ENCODE peak calls at places on chromosome 12, in nine cellular contexts. One of them, this sample, is unnamed.

GRCh38 chr12:93198086-93198485 is 179.6 kb upstream of the NUDT4 start:
- DNase-seq in transverse colon: no peak
- DNase-seq in psoas muscle: peak; percentile 68
- DNase-seq in sigmoid colon: no peak
- DNase-seq in GM23248: peak; percentile 90
- DNase-seq in A549: peak; percentile 83
- DNase-seq in endothelial cell of umbilical vein: peak; percentile 22
- DNase-seq in heart right ventricle: no peak
- DNase-seq in neural progenitor cell: no peak
- DNase-seq in this sample: no peak

GRCh38 chr12:69101505-69101904 is 137.9 kb upstream of the CPSF6 start:
- DNase-seq in heart right ventricle: no peak
- DNase-seq in transverse colon: no peak
- DNase-seq in GM23248: no peak
- DNase-seq in psoas muscle: no peak
- DNase-seq in A549: peak; percentile 7
- DNase-seq in sigmoid colon: no peak
- DNase-seq in endothelial cell of umbilical vein: peak; percentile 11
- DNase-seq in neural progenitor cell: no peak
- DNase-seq in this sample: no peak

GRCh38 chr12:86826051-86826450 is 569.9 kb upstream of the MGAT4C start:
- DNase-seq in endothelial cell of umbilical vein: no peak
- DNase-seq in psoas muscle: no peak
- DNase-seq in transverse colon: no peak
- DNase-seq in neural progenitor cell: no peak
- DNase-seq in heart right ventricle: no peak
- DNase-seq in sigmoid colon: no peak
- DNase-seq in A549: no peak
- DNase-seq in GM23248: no peak
- DNase-seq in this sample: no peak

GRCh38 chr12:77352941-77353340 is 287.6 kb upstream of the E2F7 start:
- DNase-seq in psoas muscle: no peak
- DNase-seq in heart right ventricle: no peak
- DNase-seq in GM23248: peak; percentile 48
- DNase-seq in neural progenitor cell: no peak
- DNase-seq in transverse colon: no peak
- DNase-seq in sigmoid colon: no peak
- DNase-seq in endothelial cell of umbilical vein: peak; percentile 13
- DNase-seq in A549: no peak
- DNase-seq in this sample: no peak

GRCh38 chr12:65152012-65152411 is 17.4 kb upstream of the LEMD3 start:
- DNase-seq in neural progenitor cell: no peak
- DNase-seq in A549: no peak
- DNase-seq in endothelial cell of umbilical vein: no peak
- DNase-seq in GM23248: no peak
- DNase-seq in heart right ventricle: no peak
- DNase-seq in transverse colon: no peak
- DNase-seq in psoas muscle: no peak
- DNase-seq in sigmoid colon: no peak
- DNase-seq in this sample: peak; percentile 35

GRCh38 chr12:72230589-72230988 is 41.6 kb upstream of the TRHDE start:
- DNase-seq in heart right ventricle: no peak
- DNase-seq in A549: no peak
- DNase-seq in transverse colon: no peak
- DNase-seq in neural progenitor cell: no peak
- DNase-seq in psoas muscle: no peak
- DNase-seq in endothelial cell of umbilical vein: no peak
- DNase-seq in GM23248: peak; percentile 2
- DNase-seq in sigmoid colon: no peak
- DNase-seq in this sample: no peak

GRCh38 chr12:26195250-26195640 is at the start of gene SSPN:
- DNase-seq in A549: peak; percentile 33
- DNase-seq in neural progenitor cell: peak; percentile 62
- DNase-seq in endothelial cell of umbilical vein: peak; percentile 46
- DNase-seq in sigmoid colon: peak; percentile 91
- DNase-seq in heart right ventricle: peak; percentile 59
- DNase-seq in GM23248: peak; percentile 64
- DNase-seq in transverse colon: peak; percentile 64
- DNase-seq in psoas muscle: peak; percentile 74
- DNase-seq in this sample: peak; percentile 18

GRCh38 chr12:86623267-86623666 is 367.1 kb upstream of the MGAT4C start:
- DNase-seq in transverse colon: no peak
- DNase-seq in endothelial cell of umbilical vein: no peak
- DNase-seq in neural progenitor cell: no peak
- DNase-seq in A549: peak; percentile 32
- DNase-seq in GM23248: no peak
- DNase-seq in heart right ventricle: no peak
- DNase-seq in psoas muscle: no peak
- DNase-seq in sigmoid colon: no peak
- DNase-seq in this sample: no peak

GRCh38 chr12:4679711-4680110 is 30.8 kb downstream of the NDUFA9 start:
- DNase-seq in A549: no peak
- DNase-seq in heart right ventricle: no peak
- DNase-seq in neural progenitor cell: no peak
- DNase-seq in endothelial cell of umbilical vein: no peak
- DNase-seq in transverse colon: no peak
- DNase-seq in GM23248: no peak
- DNase-seq in psoas muscle: no peak
- DNase-seq in sigmoid colon: no peak
- DNase-seq in this sample: no peak

GRCh38 chr12:77999074-77999715 is 168.5 kb downstream of the NAV3 start:
- DNase-seq in endothelial cell of umbilical vein: no peak
- DNase-seq in transverse colon: no peak
- DNase-seq in GM23248: no peak
- DNase-seq in sigmoid colon: no peak
- DNase-seq in A549: no peak
- DNase-seq in heart right ventricle: no peak
- DNase-seq in psoas muscle: no peak
- DNase-seq in neural progenitor cell: no peak
- DNase-seq in this sample: no peak

GRCh38 chr12:80200414-80200813 is 101.1 kb downstream of the OTOGL start:
- DNase-seq in transverse colon: no peak
- DNase-seq in sigmoid colon: no peak
- DNase-seq in psoas muscle: no peak
- DNase-seq in neural progenitor cell: no peak
- DNase-seq in heart right ventricle: no peak
- DNase-seq in GM23248: no peak
- DNase-seq in endothelial cell of umbilical vein: no peak
- DNase-seq in A549: no peak
- DNase-seq in this sample: no peak

GRCh38 chr12:55739025-55739378 is 3.9 kb upstream of the GDF11 start:
- DNase-seq in neural progenitor cell: no peak
- DNase-seq in endothelial cell of umbilical vein: no peak
- DNase-seq in sigmoid colon: no peak
- DNase-seq in heart right ventricle: no peak
- DNase-seq in psoas muscle: no peak
- DNase-seq in transverse colon: no peak
- DNase-seq in GM23248: no peak
- DNase-seq in A549: no peak
- DNase-seq in this sample: no peak

GRCh38 chr12:104057771-104058197 is 6.5 kb upstream of the HCFC2 start:
- DNase-seq in neural progenitor cell: peak; percentile 46
- DNase-seq in sigmoid colon: no peak
- DNase-seq in GM23248: peak; percentile 63
- DNase-seq in endothelial cell of umbilical vein: peak; percentile 53
- DNase-seq in A549: peak; percentile 36
- DNase-seq in heart right ventricle: no peak
- DNase-seq in psoas muscle: no peak
- DNase-seq in transverse colon: no peak
- DNase-seq in this sample: no peak

GRCh38 chr12:112305951-112306350 is 76.3 kb downstream of the HECTD4 start:
- DNase-seq in A549: no peak
- DNase-seq in GM23248: no peak
- DNase-seq in transverse colon: no peak
- DNase-seq in heart right ventricle: no peak
- DNase-seq in psoas muscle: no peak
- DNase-seq in neural progenitor cell: no peak
- DNase-seq in endothelial cell of umbilical vein: no peak
- DNase-seq in sigmoid colon: no peak
- DNase-seq in this sample: no peak

GRCh38 chr12:123524378-123524777 is 9.1 kb downstream of the RILPL1 start:
- DNase-seq in transverse colon: no peak
- DNase-seq in sigmoid colon: no peak
- DNase-seq in endothelial cell of umbilical vein: no peak
- DNase-seq in heart right ventricle: no peak
- DNase-seq in psoas muscle: no peak
- DNase-seq in A549: no peak
- DNase-seq in neural progenitor cell: no peak
- DNase-seq in GM23248: no peak
- DNase-seq in this sample: no peak

GRCh38 chr12:43111608-43112007 is 440.4 kb downstream of the ADAMTS20 start:
- DNase-seq in A549: no peak
- DNase-seq in transverse colon: no peak
- DNase-seq in GM23248: no peak
- DNase-seq in heart right ventricle: no peak
- DNase-seq in psoas muscle: no peak
- DNase-seq in sigmoid colon: no peak
- DNase-seq in neural progenitor cell: no peak
- DNase-seq in endothelial cell of umbilical vein: no peak
- DNase-seq in this sample: no peak

GRCh38 chr12:11822071-11822818 is 172.8 kb downstream of the ETV6 start:
- DNase-seq in GM23248: peak; percentile 53
- DNase-seq in neural progenitor cell: peak; percentile 74
- DNase-seq in heart right ventricle: no peak
- DNase-seq in transverse colon: peak; percentile 55
- DNase-seq in sigmoid colon: no peak
- DNase-seq in endothelial cell of umbilical vein: peak; percentile 84
- DNase-seq in A549: no peak
- DNase-seq in psoas muscle: no peak
- DNase-seq in this sample: peak; percentile 70

GRCh38 chr12:54413284-54414190 is 5.5 kb downstream of the ITGA5 start:
- DNase-seq in heart right ventricle: peak; percentile 57
- DNase-seq in neural progenitor cell: no peak
- DNase-seq in GM23248: peak; percentile 69
- DNase-seq in sigmoid colon: peak; percentile 79
- DNase-seq in psoas muscle: peak; percentile 52
- DNase-seq in transverse colon: peak; percentile 55
- DNase-seq in endothelial cell of umbilical vein: peak; percentile 85
- DNase-seq in A549: no peak
- DNase-seq in this sample: no peak

GRCh38 chr12:131736807-131737484 is 26.1 kb downstream of the SFSWAP start:
- DNase-seq in psoas muscle: no peak
- DNase-seq in neural progenitor cell: no peak
- DNase-seq in endothelial cell of umbilical vein: peak; percentile 29
- DNase-seq in A549: peak; percentile 83
- DNase-seq in heart right ventricle: no peak
- DNase-seq in GM23248: peak; percentile 36
- DNase-seq in sigmoid colon: no peak
- DNase-seq in transverse colon: no peak
- DNase-seq in this sample: peak; percentile 94

GRCh38 chr12:131735153-131735456 is 24.2 kb downstream of the SFSWAP start:
- DNase-seq in GM23248: no peak
- DNase-seq in sigmoid colon: no peak
- DNase-seq in psoas muscle: no peak
- DNase-seq in transverse colon: no peak
- DNase-seq in endothelial cell of umbilical vein: no peak
- DNase-seq in heart right ventricle: no peak
- DNase-seq in A549: no peak
- DNase-seq in neural progenitor cell: no peak
- DNase-seq in this sample: no peak

GRCh38 chr12:131738196-131738595 is 27.3 kb downstream of the SFSWAP start:
- DNase-seq in psoas muscle: no peak
- DNase-seq in GM23248: no peak
- DNase-seq in A549: no peak
- DNase-seq in heart right ventricle: no peak
- DNase-seq in endothelial cell of umbilical vein: no peak
- DNase-seq in sigmoid colon: no peak
- DNase-seq in transverse colon: no peak
- DNase-seq in neural progenitor cell: no peak
- DNase-seq in this sample: no peak

GRCh38 chr12:131735863-131736806 is 25.2 kb downstream of the SFSWAP start:
- DNase-seq in A549: no peak
- DNase-seq in transverse colon: no peak
- DNase-seq in sigmoid colon: no peak
- DNase-seq in psoas muscle: no peak
- DNase-seq in neural progenitor cell: no peak
- DNase-seq in GM23248: no peak
- DNase-seq in heart right ventricle: no peak
- DNase-seq in endothelial cell of umbilical vein: no peak
- DNase-seq in this sample: no peak

GRCh38 chr12:131737485-131737827 is 26.6 kb downstream of the SFSWAP start:
- DNase-seq in GM23248: no peak
- DNase-seq in neural progenitor cell: no peak
- DNase-seq in psoas muscle: no peak
- DNase-seq in A549: no peak
- DNase-seq in endothelial cell of umbilical vein: no peak
- DNase-seq in heart right ventricle: no peak
- DNase-seq in transverse colon: no peak
- DNase-seq in sigmoid colon: no peak
- DNase-seq in this sample: no peak
- H3K27ac ChIP-seq in GM23248: no peak overlapping the region
- H3K27ac ChIP-seq in neural progenitor cell: no peak overlapping the region
- H3K27ac ChIP-seq in psoas muscle: peak overlapping the region; percentile 17
- H3K27ac ChIP-seq in A549: peak overlapping the region; percentile 78
- H3K27ac ChIP-seq in endothelial cell of umbilical vein: peak overlapping the region; percentile 61
- H3K27ac ChIP-seq in heart right ventricle: no peak overlapping the region
- H3K27ac ChIP-seq in transverse colon: no peak overlapping the region
- H3K27ac ChIP-seq in sigmoid colon: peak overlapping the region; percentile 8
- H3K27ac ChIP-seq in this sample: peak overlapping the region; percentile 76

DNA sequence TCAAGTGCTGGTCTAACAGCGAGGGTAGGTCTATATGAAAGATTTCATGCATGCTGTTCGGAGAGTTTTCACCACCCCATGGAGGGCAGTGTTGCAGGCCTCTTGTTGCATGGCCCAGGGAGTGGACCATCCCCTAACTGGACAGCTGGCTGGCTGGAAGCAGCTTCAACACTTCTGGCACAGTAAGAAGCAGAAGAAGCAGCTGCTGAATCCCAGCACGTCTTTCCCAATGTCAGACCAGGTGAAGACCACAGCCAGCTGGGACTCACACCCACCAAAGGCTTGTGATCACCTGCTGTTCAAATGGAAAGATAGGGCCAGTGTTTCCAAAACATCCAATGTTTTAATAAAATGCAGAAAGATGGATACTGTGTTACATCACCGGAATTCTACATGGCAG is 1423.6 kb downstream of the AACS start:
- DNase-seq in transverse colon: no peak
- DNase-seq in neural progenitor cell: no peak
- DNase-seq in sigmoid colon: no peak
- DNase-seq in endothelial cell of umbilical vein: no peak
- DNase-seq in psoas muscle: no peak
- DNase-seq in A549: no peak
- DNase-seq in heart right ventricle: no peak
- DNase-seq in GM23248: no peak
- DNase-seq in this sample: no peak
- H3K4me1 ChIP-seq in transverse colon: no peaks in the 10 kb centered on the region
- H3K4me1 ChIP-seq in neural progenitor cell: no peaks in the 10 kb centered on the region
- H3K4me1 ChIP-seq in sigmoid colon: no peaks in the 10 kb centered on the region
- H3K4me1 ChIP-seq in endothelial cell of umbilical vein: no peaks in the 10 kb centered on the region
- H3K4me1 ChIP-seq in psoas muscle: no peaks in the 10 kb centered on the region
- H3K4me1 ChIP-seq in A549: no peaks in the 10 kb centered on the region
- H3K4me1 ChIP-seq in heart right ventricle: no peaks in the 10 kb centered on the region
- H3K4me1 ChIP-seq in GM23248: no peaks in the 10 kb centered on the region
- H3K4me1 ChIP-seq in this sample: no peaks in the 10 kb centered on the region

GRCh38 chr12:46557539-46558373 is 185.2 kb upstream of the SLC38A2 start:
- DNase-seq in A549: no peak
- DNase-seq in transverse colon: no peak
- DNase-seq in GM23248: peak; percentile 62
- DNase-seq in psoas muscle: no peak
- DNase-seq in neural progenitor cell: no peak
- DNase-seq in endothelial cell of umbilical vein: no peak
- DNase-seq in heart right ventricle: no peak
- DNase-seq in sigmoid colon: no peak
- DNase-seq in this sample: peak; percentile 34
- H3K27ac ChIP-seq in A549: peak overlapping the region; percentile 77
- H3K27ac ChIP-seq in transverse colon: peak overlapping the region; percentile 40
- H3K27ac ChIP-seq in GM23248: peak overlapping the region; percentile 94
- H3K27ac ChIP-seq in psoas muscle: peak overlapping the region; percentile 77
- H3K27ac ChIP-seq in neural progenitor cell: no peak overlapping the region
- H3K27ac ChIP-seq in endothelial cell of umbilical vein: no peak overlapping the region
- H3K27ac ChIP-seq in heart right ventricle: no peak overlapping the region
- H3K27ac ChIP-seq in sigmoid colon: peak overlapping the region; percentile 64
- H3K27ac ChIP-seq in this sample: peak overlapping the region; percentile 98

GRCh38 chr12:110453569-110454296 is 3.6 kb upstream of the ARPC3 start:
- DNase-seq in sigmoid colon: no peak
- DNase-seq in psoas muscle: no peak
- DNase-seq in neural progenitor cell: no peak
- DNase-seq in endothelial cell of umbilical vein: no peak
- DNase-seq in A549: no peak
- DNase-seq in transverse colon: no peak
- DNase-seq in heart right ventricle: no peak
- DNase-seq in GM23248: no peak
- DNase-seq in this sample: no peak
- H3K4me1 ChIP-seq in sigmoid colon: peaks cover 8% of the 10 kb centered on the region
- H3K4me1 ChIP-seq in psoas muscle: peaks cover 20% of the 10 kb centered on the region
- H3K4me1 ChIP-seq in neural progenitor cell: peaks cover 3% of the 10 kb centered on the region
- H3K4me1 ChIP-seq in endothelial cell of umbilical vein: peaks cover 5% of the 10 kb centered on the region
- H3K4me1 ChIP-seq in A549: peaks cover 4% of the 10 kb centered on the region
- H3K4me1 ChIP-seq in transverse colon: peaks cover 7% of the 10 kb centered on the region
- H3K4me1 ChIP-seq in heart right ventricle: peaks cover 39% of the 10 kb centered on the region
- H3K4me1 ChIP-seq in GM23248: no peaks in the 10 kb centered on the region
- H3K4me1 ChIP-seq in this sample: no peaks in the 10 kb centered on the region

This sample was measured in foreskin keratinocyte.